ENCODE peak calls at places on chromosomes 12 and 14, in ten cellular contexts. K is gastrocnemius medialis, R is ovary, C is spleen, O is stomach, I is A549, D is transverse colon, Y is body of pancreas, G is heart left ventricle, W is sigmoid colon. M is an unnamed sample. For H3K4me1, the result is how much of the 10 kb centered on the place peaks cover.

GRCh38 chr12:68579254-68579653 is 31.4 kb upstream of the RAP1B start:
- DNase-seq in Y (no peak), O (no peak), G (no peak), D (no peak), I (no peak), W (no peak), R (no peak), C (no peak), K (no peak), M (no peak)

GRCh38 chr14:62209287-62209899 is 447.2 kb downstream of the SNAPC1 start:
- DNase-seq in D (no peak), G (no peak), C (no peak), R (no peak), W (no peak), I (no peak), Y (no peak), O (no peak), K (no peak), M (no peak)

GRCh38 chr14:80621701-80622100 is 319.8 kb downstream of the CEP128 start:
- DNase-seq in G (no peak), O (no peak), C (no peak), Y (no peak), K (no peak), I (peak), D (no peak), W (no peak), R (no peak), M (no peak)

GRCh38 chr12:89525002-89525823 is 617 bp upstream of the GALNT4 start:
- DNase-seq in D (peak), O (peak), G (peak), C (peak), I (peak), K (no peak), Y (peak), W (peak), R (peak), M (peak)

GRCh38 chr12:11765817-11766794 is 116.6 kb downstream of the ETV6 start:
- DNase-seq in R (no peak), C (peak), G (peak), O (no peak), D (peak), I (no peak), K (no peak), Y (no peak), W (no peak), M (peak)

GRCh38 chr12:50937653-50938052 is 14.7 kb upstream of the HIGD1C start:
- DNase-seq in G (no peak), R (no peak), K (no peak), W (no peak), Y (no peak), C (no peak), I (no peak), O (no peak), D (no peak), M (no peak)

GRCh38 chr12:67413577-67413976 is 144.4 kb downstream of the CAND1 start:
- DNase-seq in W (no peak), C (no peak), R (no peak), O (no peak), D (no peak), I (no peak), K (peak), Y (no peak), G (no peak), M (no peak)

GRCh38 chr12:112252184-112252583 is 126.8 kb downstream of the TRAFD1 start:
- DNase-seq in C (no peak), R (no peak), I (no peak), O (peak), D (no peak), W (no peak), Y (peak), G (no peak), K (no peak), M (no peak)

GRCh38 chr14:77498120-77498979 is at the start of gene ISM2:
- DNase-seq in K (no peak), D (peak), G (no peak), O (peak), R (no peak), W (peak), Y (peak), C (peak), I (peak), M (peak)

GRCh38 chr12:131755305-131756113 is 44.6 kb downstream of the SFSWAP start:
- DNase-seq in R (no peak), W (no peak), I (peak), K (no peak), Y (no peak), D (no peak), C (peak), O (no peak), G (no peak), M (no peak)

GRCh38 chr14:39229222-39229543 is 4.5 kb upstream of the MIA2 start:
- DNase-seq in K (no peak), G (no peak), D (no peak), O (no peak), Y (no peak), C (no peak), W (no peak), I (no peak), R (no peak), M (no peak)

GRCh38 chr14:69355955-69356321 is 42.2 kb downstream of the ERH start:
- DNase-seq in C (no peak), K (peak), W (peak), R (no peak), D (no peak), I (no peak), O (no peak), G (peak), Y (no peak), M (peak)

GRCh38 chr12:62744551-62744950 is 190.4 kb downstream of the PPM1H start:
- DNase-seq in K (no peak), D (no peak), I (no peak), G (peak), W (no peak), C (peak), O (no peak), R (no peak), Y (no peak), M (no peak)

GRCh38 chr12:64678248-64678647 is 68.0 kb downstream of the RASSF3 start:
- DNase-seq in O (no peak), Y (no peak), K (no peak), C (no peak), R (no peak), D (no peak), G (no peak), W (no peak), I (no peak), M (no peak)

GRCh38 chr12:64674367-64674922 is 64.2 kb downstream of the RASSF3 start:
- DNase-seq in R (no peak), G (no peak), I (no peak), C (peak), Y (no peak), W (no peak), D (no peak), K (no peak), O (no peak), M (no peak)

GRCh38 chr12:64672925-64673409 is 62.7 kb downstream of the RASSF3 start:
- DNase-seq in K (no peak), G (peak), W (peak), O (peak), Y (peak), R (peak), I (peak), C (no peak), D (peak), M (peak)

GRCh38 chr12:64673490-64674169 is 63.3 kb downstream of the RASSF3 start:
- DNase-seq in W (no peak), R (no peak), G (no peak), O (no peak), D (no peak), Y (no peak), K (no peak), I (no peak), C (no peak), M (peak)

GRCh38 chr12:64675795-64676194 is 65.5 kb downstream of the RASSF3 start:
- DNase-seq in D (peak), R (no peak), G (peak), C (no peak), K (no peak), I (peak), W (peak), Y (peak), O (peak), M (no peak)
- H3K4me1 ChIP-seq in D (half or more), R (under half), G (half or more), C (half or more), K (under half), I (half or more), W (half or more), Y (half or more), O (half or more), M (under half)

GRCh38 chr12:109052415-109053323 is at the start of gene USP30:
- DNase-seq in W (peak), K (peak), Y (peak), R (peak), O (peak), G (peak), D (peak), C (peak), I (peak), M (peak)
- TF ChIP-seq POLR2A in W (no peak), K (no peak), Y (peak), R (peak), O (no peak), G (no peak), D (peak), C (no peak), I (no peak), M (no peak)

GRCh38 chr12:93429448-93429847 is 12.3 kb downstream of the UBE2N start:
- DNase-seq in I (no peak), C (no peak), R (no peak), Y (no peak), G (no peak), O (no peak), D (no peak), W (no peak), K (no peak), M (no peak)
- H3K4me1 ChIP-seq in I (under half), C (half or more), R (under half), Y (half or more), G (half or more), O (under half), D (under half), W (half or more), K (half or more), M (under half)

GRCh38 chr14:100692859-100693558 is 33.7 kb upstream of the DLK1 start:
- DNase-seq in D (no peak), Y (no peak), O (no peak), C (no peak), G (no peak), I (peak), W (no peak), R (no peak), K (no peak), M (no peak)
- TF ChIP-seq POLR2A in D (no peak), Y (no peak), O (no peak), C (no peak), G (no peak), I (peak), W (no peak), R (no peak), K (no peak), M (no peak)

GRCh38 chr14:73287071-73287470 is 49.8 kb downstream of the PAPLN start:
- DNase-seq in R (no peak), Y (no peak), G (no peak), D (no peak), W (no peak), K (no peak), C (no peak), O (no peak), I (no peak), M (no peak)

GRCh38 chr14:73283592-73284379 is 46.5 kb downstream of the PAPLN start:
- DNase-seq in I (peak), C (no peak), G (no peak), D (no peak), Y (no peak), W (no peak), R (no peak), O (no peak), K (no peak), M (no peak)

GRCh38 chr14:73289308-73289707 is 52.0 kb downstream of the PAPLN start:
- DNase-seq in K (no peak), D (no peak), G (no peak), I (no peak), R (no peak), C (no peak), W (no peak), Y (no peak), O (no peak), M (no peak)

GRCh38 chr14:73285979-73286378 is 48.7 kb downstream of the PAPLN start:
- DNase-seq in C (no peak), K (no peak), G (no peak), W (no peak), I (no peak), O (no peak), D (no peak), Y (no peak), R (no peak), M (no peak)

DNA sequence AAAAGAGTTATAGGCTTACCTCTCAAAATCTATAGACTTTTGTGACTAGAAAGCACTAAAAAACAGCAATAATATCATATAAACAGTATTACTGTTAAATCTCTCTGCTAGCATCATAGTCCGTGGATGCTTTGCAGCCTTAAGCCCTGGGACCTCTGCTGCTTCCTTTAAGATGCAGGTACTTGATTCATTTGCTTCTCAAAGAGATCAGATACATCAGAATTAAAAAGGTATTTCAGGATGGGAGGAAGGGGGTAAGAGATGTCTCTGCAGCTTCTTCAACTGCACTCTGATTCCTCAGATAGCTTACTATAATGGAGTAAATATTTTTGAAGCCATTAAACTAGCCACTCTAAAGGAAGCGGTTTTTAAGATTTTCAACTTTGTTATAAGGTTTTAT is 49.3 kb downstream of the PAPLN start:
- DNase-seq in G (no peak), D (no peak), O (no peak), I (no peak), K (no peak), W (no peak), Y (no peak), C (no peak), R (no peak), M (no peak)
- H3K4me1 ChIP-seq in G (under half), D (under half), O (under half), I (under half), K (under half), W (under half), Y (under half), C (under half), R (under half), M (under half)

GRCh38 chr14:53999061-53999488 is 42.5 kb upstream of the BMP4 start:
- DNase-seq in W (no peak), Y (no peak), G (no peak), K (no peak), R (no peak), C (no peak), O (no peak), I (peak), D (no peak), M (no peak)

GRCh38 chr14:54000341-54000811 is 43.8 kb upstream of the BMP4 start:
- DNase-seq in C (no peak), R (no peak), I (peak), K (no peak), Y (no peak), W (no peak), O (no peak), D (no peak), G (no peak), M (no peak)

GRCh38 chr14:53990978-53991377 is 34.4 kb upstream of the BMP4 start:
- DNase-seq in G (no peak), Y (no peak), K (no peak), I (no peak), C (no peak), W (no peak), O (no peak), R (no peak), D (no peak), M (no peak)

GRCh38 chr14:53993920-53994607 is 37.4 kb upstream of the BMP4 start:
- DNase-seq in C (no peak), G (no peak), D (no peak), O (no peak), I (no peak), K (no peak), R (no peak), W (no peak), Y (no peak), M (no peak)

GRCh38 chr14:53996041-53996440 is 39.4 kb upstream of the BMP4 start:
- DNase-seq in W (no peak), K (no peak), O (no peak), G (no peak), Y (no peak), I (no peak), C (no peak), D (no peak), R (no peak), M (no peak)
- TF ChIP-seq POLR2A in W (no peak), K (no peak), O (no peak), G (no peak), Y (no peak), I (no peak), C (no peak), D (no peak), R (no peak), M (no peak)

DNA sequence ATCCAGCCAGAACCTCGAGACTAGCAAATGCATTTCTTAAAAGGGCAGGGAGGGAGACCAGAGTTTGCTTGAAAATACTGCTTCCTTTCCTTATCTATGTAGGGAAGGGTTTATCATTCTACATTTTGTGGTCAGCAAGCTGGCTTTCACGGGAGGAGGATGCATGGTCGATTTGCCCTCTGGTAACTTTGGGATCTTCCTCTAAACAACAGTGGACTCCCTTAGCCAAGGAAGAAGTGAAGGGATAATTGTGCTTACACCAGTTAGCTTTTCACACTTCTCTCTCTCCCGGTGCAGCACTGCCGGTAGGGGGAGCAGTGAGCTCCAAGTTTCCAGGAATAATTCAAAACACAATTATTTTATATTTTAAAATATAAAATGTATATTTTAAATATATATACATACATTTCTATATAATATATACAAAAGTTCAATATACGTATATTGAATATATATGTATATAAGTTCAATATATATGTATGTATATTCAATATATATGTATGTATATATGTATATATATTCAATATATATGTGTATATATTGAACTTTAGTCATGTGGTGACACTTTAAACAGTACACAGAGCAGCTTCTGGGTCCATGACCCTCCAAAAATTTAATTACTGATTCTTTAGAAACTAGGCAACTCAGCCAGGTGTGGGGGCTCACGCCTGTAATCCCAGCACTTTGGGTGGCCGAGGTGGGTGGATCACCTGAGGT is 4.5 kb upstream of the ACACB start:
- DNase-seq in D (peak), G (peak), C (peak), W (peak), R (peak), K (peak), I (peak), O (peak), Y (peak), M (peak)
- H3K4me1 ChIP-seq in D (half or more), G (half or more), C (half or more), W (half or more), R (under half), K (under half), I (under half), O (half or more), Y (half or more), M (under half)

GRCh38 chr12:57093412-57094193 is 4.7 kb downstream of the NAB2 start:
- DNase-seq in W (peak), O (peak), D (peak), K (peak), R (peak), Y (peak), G (peak), C (peak), I (peak), M (peak)
- TF ChIP-seq POLR2A in W (peak), O (no peak), D (peak), K (no peak), R (no peak), Y (no peak), G (no peak), C (no peak), I (no peak), M (peak)

DNA sequence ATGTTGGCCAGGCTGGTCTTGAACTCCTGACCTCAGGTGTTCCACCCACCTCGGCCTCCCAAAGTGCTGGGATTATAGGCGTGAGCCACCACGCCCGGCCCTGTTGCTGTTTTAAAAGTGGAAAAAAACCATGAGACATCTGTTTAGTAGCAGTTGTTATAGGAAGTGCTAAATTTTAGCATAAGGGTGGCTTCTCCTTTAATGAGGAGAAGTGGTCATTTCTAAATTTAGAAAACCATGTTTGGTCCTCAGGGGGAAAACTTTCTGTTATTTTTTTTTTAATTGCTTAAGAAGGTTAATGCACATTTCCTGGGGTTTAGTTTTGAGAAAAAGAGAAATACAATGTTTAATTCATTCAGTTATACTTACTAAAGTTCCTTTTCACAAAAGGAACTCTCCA is 102.1 kb downstream of the MYRFL start:
- DNase-seq in W (no peak), C (no peak), G (no peak), K (no peak), I (no peak), O (no peak), R (no peak), D (no peak), Y (no peak), M (no peak)
- H3K4me1 ChIP-seq in W (under half), C (under half), G (under half), K (under half), I (under half), O (under half), R (under half), D (under half), Y (under half), M (under half)

DNA sequence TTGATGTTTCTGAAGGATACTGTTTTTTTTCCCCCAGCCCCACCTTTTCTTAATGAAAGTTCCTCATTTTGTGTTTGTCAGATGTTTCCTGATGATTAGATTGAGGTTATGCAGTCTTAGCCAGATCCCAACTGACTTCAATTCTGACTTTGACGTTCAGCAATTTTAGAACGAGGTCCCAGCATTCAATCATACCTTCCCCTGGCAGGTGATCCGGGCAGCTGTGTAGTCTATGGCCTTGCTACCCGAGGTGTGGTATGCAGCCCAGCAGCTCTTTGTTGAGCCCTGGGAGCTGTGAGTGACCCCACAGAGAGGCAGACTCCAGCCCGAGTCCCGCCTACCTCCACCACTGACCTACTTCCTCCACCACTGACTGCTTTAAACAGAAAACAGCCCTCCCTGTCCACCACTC is 82.7 kb downstream of the LGMN start:
- DNase-seq in G (no peak), D (no peak), K (no peak), W (no peak), O (no peak), I (no peak), C (no peak), Y (no peak), R (no peak), M (no peak)
- TF ChIP-seq POLR2A in G (no peak), D (no peak), K (no peak), W (no peak), O (no peak), I (no peak), C (no peak), Y (no peak), R (no peak), M (no peak)